ENCODE peak calls at places on chromosomes 7 and 10, in eight cellular contexts. Q is neural progenitor cell, R is HCT116, U is mesendoderm, E is fibroblast of lung, V is astrocyte, T is mesenchymal stem cell, O is neuronal stem cell. Y is an unnamed sample.

GRCh38 chr10:35152992-35153391 is 26.3 kb downstream of the CREM start:
- DNase-seq in Q (no peak), O (no peak), R (no peak), E (no peak), T (no peak), U (no peak), V (no peak), Y (no peak)

GRCh38 chr7:23471090-23471859 is 984 bp upstream of the IGF2BP3 start:
- DNase-seq in U (peak; percentile 97), T (peak; percentile 89), O (peak; percentile 92), Q (peak; percentile 97), E (peak; percentile 83), V (peak; percentile 51), R (peak; percentile 72), Y (peak; percentile 98)

GRCh38 chr10:70480254-70480861 is 1.8 kb downstream of the PALD1 start:
- DNase-seq in O (no peak), E (no peak), V (no peak), Q (no peak), R (no peak), U (no peak), T (no peak), Y (peak; percentile 83)

GRCh38 chr10:101941871-101942270 is 98.3 kb upstream of the KCNIP2 start:
- DNase-seq in U (no peak), V (peak; percentile 41), Q (no peak), T (peak; percentile 56), E (peak; percentile 59), O (no peak), R (no peak), Y (no peak)

GRCh38 chr7:52634996-52635395 is 400.4 kb upstream of the POM121L12 start:
- DNase-seq in R (no peak), E (no peak), V (peak; percentile 56), U (peak; percentile 95), T (no peak), O (no peak), Q (peak; percentile 28), Y (no peak)

GRCh38 chr10:93115661-93116383 is 42.1 kb downstream of the CYP26A1 start:
- DNase-seq in T (peak; percentile 41), U (peak; percentile 89), O (peak; percentile 40), R (peak; percentile 74), Q (peak; percentile 73), E (peak; percentile 54), V (peak; percentile 6), Y (peak; percentile 85)

GRCh38 chr10:119970107-119970506 is 77.6 kb downstream of the SEC23IP start:
- DNase-seq in O (no peak), U (no peak), V (no peak), E (no peak), T (no peak), R (no peak), Q (no peak), Y (no peak)

GRCh38 chr10:3923033-3923432 is 138.0 kb upstream of the KLF6 start:
- DNase-seq in V (no peak), R (no peak), Q (no peak), U (no peak), O (no peak), T (no peak), E (no peak), Y (no peak)

GRCh38 chr7:6886198-6886597 is 60.1 kb upstream of the CCZ1B start:
- DNase-seq in E (no peak), Q (no peak), V (no peak), R (no peak), T (no peak), U (no peak), O (no peak), Y (no peak)

GRCh38 chr7:45211066-45211465 is 53.5 kb downstream of the RAMP3 start:
- DNase-seq in O (no peak), T (no peak), Q (no peak), V (no peak), U (no peak), R (no peak), E (no peak), Y (no peak)

GRCh38 chr7:158473946-158474345 is 113.7 kb downstream of the PTPRN2 start:
- DNase-seq in R (no peak), E (no peak), U (no peak), V (no peak), O (no peak), Q (no peak), T (no peak), Y (no peak)

GRCh38 chr10:96334888-96335526 is 23.8 kb downstream of the OPALIN start:
- DNase-seq in E (peak; percentile 55), U (peak; percentile 67), T (peak; percentile 30), Q (peak; percentile 70), V (peak; percentile 13), R (peak; percentile 13), O (peak; percentile 40), Y (no peak)

GRCh38 chr7:129925416-129926002 is 27.3 kb downstream of the UBE2H start:
- DNase-seq in E (no peak), U (no peak), O (no peak), T (peak; percentile 45), R (no peak), V (peak; percentile 90), Q (no peak), Y (no peak)

GRCh38 chr7:117095055-117095454 is 141.8 kb downstream of the ST7 start:
- DNase-seq in Q (no peak), R (no peak), V (no peak), U (no peak), O (no peak), T (no peak), E (no peak), Y (no peak)

GRCh38 chr10:132753596-132753995 is 32.4 kb downstream of the NKX6-2 start:
- DNase-seq in Q (no peak), T (no peak), R (no peak), O (no peak), U (no peak), E (no peak), V (no peak), Y (no peak)

GRCh38 chr7:5769571-5769970 is 11.9 kb downstream of the RNF216 start:
- DNase-seq in T (no peak), O (no peak), E (no peak), Q (no peak), U (no peak), V (no peak), R (no peak), Y (no peak)

GRCh38 chr10:77077546-77077945 is 560.1 kb downstream of the KCNMA1 start:
- DNase-seq in Q (no peak), U (no peak), V (no peak), O (no peak), R (no peak), T (no peak), E (no peak), Y (no peak)

GRCh38 chr7:24864214-24864817 is 107.1 kb upstream of the GSDME start:
- DNase-seq in U (no peak), T (no peak), V (no peak), E (no peak), R (no peak), O (no peak), Q (no peak), Y (no peak)

GRCh38 chr10:67697646-67698245 is 1.8 kb upstream of the CTNNA3 start:
- DNase-seq in U (peak; percentile 50), R (peak; percentile 41), O (no peak), Q (peak; percentile 45), V (peak; percentile 35), T (peak; percentile 45), E (peak; percentile 71), Y (peak; percentile 82)

DNA sequence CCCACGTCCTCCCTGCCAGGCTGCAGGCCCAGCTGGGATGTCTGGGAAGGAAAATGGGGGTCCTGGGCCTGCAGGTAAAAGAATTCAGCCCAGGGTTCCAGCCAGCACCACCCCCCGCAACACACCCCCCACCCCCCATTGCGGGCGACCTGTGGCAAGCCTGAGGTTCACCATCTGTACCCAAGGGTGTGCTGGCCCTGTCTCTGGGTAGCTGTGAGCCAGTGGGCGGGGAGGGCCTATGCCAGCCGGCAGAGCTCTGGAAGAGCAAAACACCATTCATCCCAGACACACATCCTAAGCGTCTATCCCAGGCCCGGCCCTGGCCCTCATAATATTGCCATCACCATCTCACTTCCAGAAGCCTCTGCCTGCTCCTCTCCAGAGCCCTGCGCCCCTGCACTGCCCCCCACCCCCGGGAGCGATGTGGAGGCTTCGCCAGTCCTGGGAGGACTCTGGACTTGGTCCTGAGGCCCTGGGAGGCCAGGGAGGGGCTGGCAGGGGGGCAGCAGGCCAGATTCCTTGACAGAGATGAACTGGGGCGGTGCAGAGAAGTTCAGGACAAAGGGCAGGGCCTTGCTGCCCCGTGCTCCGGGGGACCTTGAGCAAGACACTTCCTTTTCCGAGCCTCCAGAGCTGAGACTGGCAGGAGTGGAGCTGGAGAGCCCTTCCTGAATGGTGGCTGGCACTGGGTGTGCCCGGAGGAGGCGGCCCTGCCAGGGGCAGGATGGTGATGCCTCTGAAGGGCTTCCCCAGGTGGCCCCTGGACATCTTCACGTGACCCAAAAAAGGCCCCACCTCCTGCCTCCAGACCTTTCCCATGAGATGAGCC is 8.7 kb upstream of the TTYH3 start:
- DNase-seq in V (no peak), R (no peak), T (no peak), U (no peak), O (no peak), E (no peak), Q (no peak), Y (no peak)
- H3K9ac ChIP-seq in V (no peak overlapping the region), R (no peak overlapping the region), T (no peak overlapping the region), U (peak overlapping the region; percentile 11), O (peak overlapping the region; percentile 36), E (no peak overlapping the region), Q (no peak overlapping the region), Y (no peak overlapping the region)

DNA sequence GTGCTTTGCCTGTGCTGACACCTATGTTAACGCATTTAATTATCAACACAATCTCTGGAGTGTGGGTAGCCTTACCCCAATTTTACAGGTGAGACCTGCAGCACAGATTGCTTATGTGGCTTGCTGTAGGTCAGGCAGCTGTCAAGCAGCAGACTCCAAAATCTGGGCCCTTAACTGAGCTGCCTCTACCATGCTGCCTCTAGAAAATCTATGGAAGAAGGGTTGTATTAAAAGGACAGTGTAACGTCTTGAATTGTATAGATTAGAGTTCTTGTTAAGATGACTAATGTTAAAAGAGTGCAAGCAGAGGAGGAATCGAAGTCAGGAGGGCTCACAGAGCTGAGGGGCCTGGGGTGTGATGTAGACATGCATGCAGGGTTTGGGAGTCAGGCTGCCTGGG is 1.2 kb upstream of the PON3 start:
- DNase-seq in E (no peak), V (no peak), T (no peak), R (no peak), U (no peak), Q (no peak), O (no peak), Y (no peak)
- H3K9ac ChIP-seq in E (no peak overlapping the region), V (no peak overlapping the region), T (no peak overlapping the region), R (no peak overlapping the region), U (no peak overlapping the region), Q (no peak overlapping the region), O (no peak overlapping the region), Y (no peak overlapping the region)

GRCh38 chr10:125407557-125407956 is 247.2 kb upstream of the CTBP2 start:
- DNase-seq in O (no peak), V (no peak), U (no peak), E (no peak), T (no peak), Q (no peak), R (no peak), Y (no peak)
- H3K9ac ChIP-seq in O (no peak overlapping the region), V (no peak overlapping the region), U (no peak overlapping the region), E (no peak overlapping the region), T (no peak overlapping the region), Q (no peak overlapping the region), R (no peak overlapping the region), Y (no peak overlapping the region)

DNA sequence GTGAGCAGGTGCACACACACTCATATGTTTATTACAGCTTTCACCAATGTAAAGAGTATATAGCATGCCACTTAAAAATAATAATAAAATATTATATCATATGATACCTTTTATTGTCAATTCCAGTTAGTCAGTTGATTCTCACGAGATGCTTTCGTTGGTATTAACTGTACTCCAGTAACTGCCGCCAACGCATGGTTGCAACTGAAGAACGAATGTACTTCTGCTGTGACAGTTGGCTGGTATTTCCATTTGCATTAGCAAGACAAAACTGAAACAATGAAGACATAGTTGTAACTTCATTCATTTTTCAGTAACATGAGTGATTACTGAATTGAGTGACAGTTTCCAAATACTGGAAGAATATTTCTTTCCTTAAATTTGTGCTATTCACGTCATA is 70.5 kb upstream of the PRKCQ start:
- DNase-seq in R (no peak), V (no peak), U (no peak), O (no peak), T (no peak), E (no peak), Q (no peak), Y (no peak)
- H3K9ac ChIP-seq in R (no peak overlapping the region), V (no peak overlapping the region), U (no peak overlapping the region), O (no peak overlapping the region), T (no peak overlapping the region), E (no peak overlapping the region), Q (no peak overlapping the region), Y (no peak overlapping the region)